ENCODE peak calls at places on chromosomes 3 and 15, in nine cellular contexts. P, F, K, O, R, G, V, H and C are unnamed samples.

GRCh38 chr3:196537319-196537984 is 22.3 kb upstream of the SMCO1 start:
- DNase-seq in V (no peak), K (peak), P (no peak), O (no peak), F (no peak), H (peak), R (no peak), G (peak), C (no peak)

GRCh38 chr15:70826634-70827033 is 27.3 kb downstream of the LARP6 start:
- DNase-seq in R (peak), O (no peak), F (no peak), G (peak), H (peak), K (peak), V (peak), P (no peak), C (peak)

GRCh38 chr15:51229907-51230328 is 108.5 kb downstream of the CYP19A1 start:
- DNase-seq in O (no peak), G (peak), R (peak), H (no peak), F (no peak), K (no peak), P (peak), V (peak), C (no peak)

GRCh38 chr15:96326551-96327154 is 3.8 kb upstream of the NR2F2 start:
- DNase-seq in P (no peak), O (peak), F (peak), G (peak), V (peak), H (peak), R (peak), K (peak), C (peak)

GRCh38 chr15:31484986-31485385 is 158.4 kb downstream of the KLF13 start:
- DNase-seq in F (no peak), O (peak), G (no peak), K (no peak), P (no peak), V (no peak), R (no peak), H (no peak), C (no peak)

GRCh38 chr3:118472586-118472985 is 562.1 kb downstream of the IGSF11 start:
- DNase-seq in H (no peak), F (no peak), G (no peak), K (peak), P (no peak), V (peak), R (peak), O (no peak), C (no peak)

GRCh38 chr3:107826727-107827126 is 264.1 kb downstream of the CD47 start:
- DNase-seq in O (no peak), G (no peak), V (no peak), R (no peak), P (no peak), F (no peak), K (no peak), H (no peak), C (no peak)

GRCh38 chr3:134029256-134029733 is 430 bp downstream of the SLCO2A1 start:
- DNase-seq in V (peak), K (peak), R (peak), F (no peak), P (no peak), O (no peak), H (no peak), G (no peak), C (no peak)

GRCh38 chr3:60890226-60890625 is 361.0 kb downstream of the FHIT start:
- DNase-seq in R (no peak), V (no peak), H (no peak), G (no peak), F (no peak), P (no peak), O (no peak), K (no peak), C (no peak)

GRCh38 chr3:53899730-53900129 is 8.1 kb upstream of the SELENOK start:
- DNase-seq in R (no peak), O (no peak), K (no peak), F (no peak), H (no peak), V (no peak), G (no peak), P (no peak), C (no peak)

GRCh38 chr3:129598484-129598883 is 8.0 kb downstream of the PLXND1 start:
- DNase-seq in H (no peak), F (no peak), R (no peak), P (no peak), O (no peak), G (no peak), K (no peak), V (no peak), C (no peak)

GRCh38 chr3:129597792-129598381 is 8.6 kb downstream of the PLXND1 start:
- DNase-seq in F (no peak), P (no peak), O (no peak), R (no peak), V (no peak), H (no peak), K (no peak), G (no peak), C (no peak)

GRCh38 chr3:129596194-129597086 is 10.0 kb downstream of the PLXND1 start:
- DNase-seq in G (peak), P (no peak), K (no peak), R (peak), F (peak), O (peak), V (peak), H (peak), C (peak)

GRCh38 chr3:129595544-129596193 is 10.8 kb downstream of the PLXND1 start:
- DNase-seq in G (no peak), H (no peak), P (no peak), V (no peak), F (no peak), O (no peak), R (no peak), K (no peak), C (no peak)

DNA sequence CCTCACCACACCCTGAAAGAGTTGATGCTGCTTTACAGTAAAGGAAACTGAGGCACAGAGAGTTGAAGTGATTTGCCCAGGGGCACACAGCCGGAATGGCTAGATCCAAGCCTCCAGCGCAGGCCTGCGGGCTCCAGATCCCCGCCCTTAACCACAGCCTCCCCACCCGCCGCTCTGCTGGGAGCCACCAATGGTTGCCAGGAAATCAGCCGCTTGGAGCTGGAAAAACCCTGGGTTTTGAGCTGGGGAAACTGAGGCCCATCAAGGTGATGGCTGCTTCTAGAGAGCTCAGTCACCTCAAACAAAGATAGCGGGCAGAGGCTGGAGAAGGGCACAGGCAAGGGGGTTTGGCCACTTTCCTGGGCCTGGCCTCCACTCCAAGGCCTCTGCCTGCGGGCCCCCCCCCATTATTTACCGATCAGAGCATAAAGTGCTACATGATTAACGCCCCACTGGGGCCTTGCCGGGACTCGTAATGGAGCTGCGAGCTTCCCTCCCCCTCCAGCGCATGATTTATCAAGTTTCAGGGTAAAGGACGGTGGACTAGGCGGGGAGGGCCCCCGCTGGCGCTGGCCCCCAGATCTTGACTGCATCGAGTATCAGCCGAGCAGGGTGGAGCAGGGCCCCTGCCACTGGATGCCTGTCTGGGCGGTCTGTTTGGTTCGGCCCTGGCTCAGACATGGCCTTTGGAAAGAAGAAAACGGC is 9.2 kb downstream of the PLXND1 start:
- DNase-seq in V (no peak), G (no peak), P (no peak), F (no peak), H (no peak), O (no peak), R (no peak), K (no peak), C (no peak)
- H3K4me3 ChIP-seq in V (no peak), G (no peak), P (no peak), F (no peak), H (no peak), O (peak), R (peak), K (no peak), C (no peak)

GRCh38 chr3:36678216-36679013 is 85.9 kb downstream of the DCLK3 start:
- DNase-seq in F (no peak), G (no peak), R (peak), P (no peak), H (no peak), O (no peak), V (no peak), K (peak), C (no peak)

GRCh38 chr3:36681867-36682266 is 82.5 kb downstream of the DCLK3 start:
- DNase-seq in O (no peak), F (no peak), H (no peak), V (no peak), P (no peak), R (no peak), G (no peak), K (no peak), C (no peak)

GRCh38 chr3:36674816-36675215 is 89.5 kb downstream of the DCLK3 start:
- DNase-seq in V (no peak), F (no peak), P (no peak), R (no peak), H (no peak), G (no peak), O (no peak), K (no peak), C (no peak)

GRCh38 chr3:36677331-36678007 is 86.9 kb downstream of the DCLK3 start:
- DNase-seq in G (no peak), V (no peak), K (peak), F (no peak), R (peak), P (no peak), O (no peak), H (no peak), C (no peak)

GRCh38 chr3:36679384-36680200 is 84.8 kb downstream of the DCLK3 start:
- DNase-seq in O (no peak), H (no peak), P (no peak), F (no peak), R (peak), V (no peak), K (peak), G (no peak), C (no peak)
- H3K4me3 ChIP-seq in O (no peak), H (no peak), P (no peak), F (no peak), R (no peak), V (no peak), K (no peak), G (no peak), C (no peak)

DNA sequence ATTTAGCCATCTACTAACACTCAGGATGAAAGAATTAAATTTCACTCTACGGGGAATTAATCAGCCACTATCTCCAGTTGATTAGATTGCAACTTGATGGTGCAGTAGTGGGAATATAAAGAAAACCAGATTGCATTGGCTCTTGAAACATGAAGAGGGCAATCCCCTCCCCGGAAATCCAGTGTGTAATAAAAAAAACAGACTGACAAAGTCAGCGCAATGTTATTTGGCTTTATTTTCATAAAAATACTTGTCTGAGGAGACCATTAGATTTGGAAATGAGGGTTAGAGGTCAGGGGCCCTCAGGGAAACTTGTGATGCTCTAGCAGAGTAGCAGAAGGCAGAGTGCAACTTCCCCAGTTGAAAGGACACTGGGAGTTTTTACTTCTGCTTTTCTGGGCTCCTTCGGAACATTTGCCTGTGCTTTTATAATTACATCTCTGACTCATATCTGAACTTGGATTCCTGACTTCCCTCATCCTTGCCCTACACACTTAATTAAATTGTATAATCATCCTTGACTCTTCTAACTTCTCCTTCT is 326.8 kb downstream of the TUSC7 start:
- DNase-seq in O (no peak), F (no peak), G (peak), K (no peak), R (peak), P (no peak), V (peak), H (peak), C (no peak)
- H3K4me3 ChIP-seq in O (no peak), F (no peak), G (no peak), K (no peak), R (no peak), P (no peak), V (no peak), H (no peak), C (no peak)

GRCh38 chr3:39960515-39961403 is 151.3 kb downstream of the MYRIP start:
- DNase-seq in R (peak), P (no peak), F (no peak), O (no peak), H (no peak), V (no peak), K (no peak), G (peak), C (peak)

GRCh38 chr3:39965997-39966396 is 156.6 kb downstream of the MYRIP start:
- DNase-seq in G (no peak), K (no peak), O (no peak), R (no peak), P (no peak), H (no peak), F (no peak), V (no peak), C (no peak)

GRCh38 chr3:39965461-39965860 is 156.1 kb downstream of the MYRIP start:
- DNase-seq in G (no peak), R (no peak), P (no peak), K (no peak), O (no peak), H (no peak), V (no peak), F (no peak), C (no peak)

GRCh38 chr3:39961404-39961693 is 151.9 kb downstream of the MYRIP start:
- DNase-seq in R (peak), V (no peak), H (no peak), K (no peak), O (no peak), P (no peak), F (no peak), G (no peak), C (peak)

DNA sequence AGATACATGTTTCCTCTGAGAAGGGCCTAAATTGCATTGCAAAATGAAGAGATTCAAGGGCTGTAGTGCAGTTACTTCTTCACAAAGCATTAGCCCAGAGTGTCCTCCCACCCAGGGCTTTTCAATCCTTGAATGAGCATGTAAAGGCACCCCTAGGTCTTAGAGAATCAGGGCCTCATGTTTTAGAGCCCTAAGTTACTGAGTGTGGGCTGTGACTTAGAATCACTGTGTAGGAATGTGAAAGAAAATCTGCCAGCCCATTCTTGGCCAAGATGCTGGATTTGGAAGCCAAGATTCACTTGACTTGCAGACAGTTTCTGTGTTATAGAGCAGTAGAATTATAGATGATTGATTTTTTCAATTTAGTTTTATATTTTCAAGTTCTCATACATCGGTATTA is 153.2 kb downstream of the MYRIP start:
- DNase-seq in V (no peak), H (no peak), P (no peak), O (no peak), F (no peak), K (no peak), R (peak), G (peak), C (no peak)
- H3K4me3 ChIP-seq in V (no peak), H (no peak), P (no peak), O (no peak), F (no peak), K (no peak), R (no peak), G (no peak), C (no peak)

GRCh38 chr3:99948467-99949089 is 130.9 kb downstream of the CMSS1 start:
- DNase-seq in G (no peak), P (no peak), V (no peak), R (no peak), K (no peak), H (no peak), F (no peak), O (no peak), C (no peak)
- H3K4me3 ChIP-seq in G (no peak), P (no peak), V (no peak), R (no peak), K (no peak), H (no peak), F (no peak), O (no peak), C (no peak)

GRCh38 chr3:169668081-169668956 is 4.8 kb upstream of the MECOM start:
- DNase-seq in F (peak), V (peak), H (peak), O (peak), K (no peak), G (no peak), P (no peak), R (peak), C (no peak)
- H3K4me3 ChIP-seq in F (peak), V (peak), H (peak), O (peak), K (peak), G (peak), P (peak), R (peak), C (no peak)

DNA sequence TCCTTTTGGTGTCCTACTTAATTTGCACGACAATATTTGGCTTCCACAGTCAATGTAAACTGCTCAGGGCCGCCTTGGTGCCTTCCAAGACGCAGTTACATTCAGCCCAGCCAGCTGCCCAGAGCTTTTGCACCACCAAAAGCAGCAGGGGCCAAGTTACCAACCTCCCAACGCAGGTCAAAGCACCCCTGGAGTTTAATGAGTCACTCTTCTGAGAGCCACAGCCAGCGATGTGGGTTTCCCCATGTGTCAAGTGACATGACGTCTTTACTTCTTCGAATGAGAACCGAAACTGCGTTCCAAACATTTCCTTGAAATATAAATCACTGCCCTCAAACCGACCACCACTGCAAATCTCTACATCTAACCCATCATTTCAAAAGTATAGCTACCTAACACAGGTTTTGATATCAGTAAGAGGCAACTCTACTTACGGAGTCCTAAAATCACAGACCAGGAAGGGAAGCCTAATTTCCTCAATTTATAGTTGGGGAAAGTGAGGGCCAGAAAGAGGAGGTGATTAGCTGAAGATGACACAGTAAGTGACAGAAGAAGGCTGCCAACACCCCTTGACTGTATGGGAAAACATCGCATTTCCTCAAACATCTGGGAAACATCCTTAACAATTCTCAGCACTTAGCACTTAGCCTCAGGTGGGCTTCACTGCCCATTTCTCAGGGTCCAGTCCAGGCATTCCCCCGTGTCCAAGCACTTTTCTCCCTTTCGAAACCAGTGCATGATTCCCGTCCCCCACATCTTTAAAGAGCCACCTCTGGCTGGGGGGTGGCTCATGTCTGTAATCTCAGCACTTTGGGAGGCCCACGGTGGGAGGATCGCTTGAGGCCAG is 24.5 kb downstream of the MB21D2 start:
- DNase-seq in F (no peak), H (peak), R (peak), K (no peak), G (peak), V (peak), P (no peak), O (peak), C (no peak)
- H3K4me3 ChIP-seq in F (no peak), H (no peak), R (no peak), K (no peak), G (peak), V (no peak), P (no peak), O (peak), C (no peak)

GRCh38 chr15:68700395-68701123 is 120.1 kb downstream of the ANP32A start:
- DNase-seq in G (no peak), H (peak), K (no peak), R (peak), V (peak), P (no peak), F (peak), O (no peak), C (no peak)
- H3K4me3 ChIP-seq in G (no peak), H (no peak), K (no peak), R (no peak), V (no peak), P (no peak), F (no peak), O (no peak), C (no peak)